ENCODE peak calls at places on chromosomes 4 and X, in nine cellular contexts. A is tibial artery, V is fibroblast of lung, R is Calu3, Z is testis, K is GM20000, U is Peyer's patch, J is ovary, C is LNCaP clone FGC. Q is an unnamed sample.

GRCh38 chr4:78645853-78646757 is 94.5 kb downstream of the ANXA3 start:
- DNase-seq in A (peak; percentile 91), V (peak; percentile 95), R (no peak), Z (peak; percentile 81), K (no peak), U (no peak), J (peak; percentile 67), C (peak; percentile 86), Q (peak; percentile 66)

GRCh38 chr4:13530823-13531608 is 13.3 kb downstream of the NKX3-2 start:
- DNase-seq in A (no peak), V (no peak), R (no peak), Z (no peak), K (peak; percentile 27), U (no peak), J (no peak), C (no peak), Q (no peak)

GRCh38 chrX:129717902-129718301 is 20.9 kb upstream of the XPNPEP2 start:
- DNase-seq in A (peak; percentile 81), V (peak; percentile 87), R (no peak), Z (no peak), K (no peak), U (no peak), J (peak; percentile 35), C (no peak), Q (no peak)

GRCh38 chr4:171929477-171929876 is 116.3 kb downstream of the GALNTL6 start:
- DNase-seq in A (no peak), V (no peak), R (no peak), Z (no peak), K (no peak), U (no peak), J (no peak), C (no peak), Q (no peak)

GRCh38 chr4:154073107-154073817 is 284.4 kb upstream of the SFRP2 start:
- DNase-seq in A (no peak), V (peak; percentile 69), R (peak; percentile 3), Z (no peak), K (no peak), U (no peak), J (no peak), C (no peak), Q (peak; percentile 60)

GRCh38 chrX:39869846-39870601 is 227.7 kb downstream of the BCOR start:
- DNase-seq in A (no peak), V (peak; percentile 72), R (peak; percentile 35), Z (no peak), K (no peak), U (no peak), J (no peak), C (no peak), Q (peak; percentile 57)

GRCh38 chr4:151652841-151653547 is 107.8 kb downstream of the GATB start:
- DNase-seq in A (no peak), V (peak; percentile 25), R (no peak), Z (no peak), K (no peak), U (no peak), J (no peak), C (no peak), Q (no peak)

GRCh38 chr4:66688674-66689073 is 856.6 kb downstream of the CENPC start:
- DNase-seq in A (no peak), V (peak; percentile 53), R (no peak), Z (no peak), K (no peak), U (no peak), J (no peak), C (peak; percentile 32), Q (peak; percentile 17)

DNA sequence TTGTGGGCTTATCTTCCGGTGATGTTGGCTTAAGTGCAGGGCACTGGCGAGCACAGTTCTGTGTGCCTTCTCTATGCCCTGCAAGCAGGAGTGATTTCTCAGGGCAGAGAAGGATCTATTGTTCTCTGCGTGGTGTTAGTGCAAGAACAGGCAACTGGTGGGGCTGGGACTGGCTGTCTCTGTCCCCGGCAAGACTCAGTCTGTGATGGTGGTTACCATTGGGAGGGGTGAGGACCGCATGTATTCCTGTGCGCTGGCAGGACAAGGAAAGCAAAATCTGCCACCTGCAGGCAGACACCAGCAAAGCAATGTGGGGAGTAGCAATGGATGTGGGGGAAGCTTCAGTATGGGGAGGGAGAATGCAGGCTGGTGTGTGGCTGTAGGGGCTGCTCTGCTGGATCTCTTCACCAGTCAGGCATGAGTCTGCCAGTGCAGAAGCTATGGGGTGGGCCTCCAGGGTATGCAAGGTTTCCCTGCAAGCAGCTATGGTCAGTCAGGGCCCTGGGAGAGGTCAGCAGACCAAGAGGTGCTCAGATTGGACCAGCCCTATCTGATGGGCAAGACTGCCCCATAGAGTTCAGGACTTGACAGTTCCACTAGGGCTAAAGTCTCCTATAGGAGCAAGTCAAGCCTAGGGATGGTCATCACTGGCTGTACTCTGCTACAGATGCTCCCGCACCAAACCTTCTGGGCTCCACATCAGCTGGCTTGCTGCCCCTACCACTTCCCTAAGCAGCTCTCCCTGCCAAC is 16.8 kb downstream of the PF4 start:
- DNase-seq in A (no peak), V (no peak), R (peak; percentile 24), Z (peak; percentile 21), K (no peak), U (peak; percentile 56), J (no peak), C (no peak), Q (no peak)
- TF ChIP-seq CTCF in A (no peak), V (peak; percentile 22), R (peak; percentile 23), Z (no peak), K (no peak), U (no peak), J (no peak), C (peak; percentile 58), Q (no peak)

DNA sequence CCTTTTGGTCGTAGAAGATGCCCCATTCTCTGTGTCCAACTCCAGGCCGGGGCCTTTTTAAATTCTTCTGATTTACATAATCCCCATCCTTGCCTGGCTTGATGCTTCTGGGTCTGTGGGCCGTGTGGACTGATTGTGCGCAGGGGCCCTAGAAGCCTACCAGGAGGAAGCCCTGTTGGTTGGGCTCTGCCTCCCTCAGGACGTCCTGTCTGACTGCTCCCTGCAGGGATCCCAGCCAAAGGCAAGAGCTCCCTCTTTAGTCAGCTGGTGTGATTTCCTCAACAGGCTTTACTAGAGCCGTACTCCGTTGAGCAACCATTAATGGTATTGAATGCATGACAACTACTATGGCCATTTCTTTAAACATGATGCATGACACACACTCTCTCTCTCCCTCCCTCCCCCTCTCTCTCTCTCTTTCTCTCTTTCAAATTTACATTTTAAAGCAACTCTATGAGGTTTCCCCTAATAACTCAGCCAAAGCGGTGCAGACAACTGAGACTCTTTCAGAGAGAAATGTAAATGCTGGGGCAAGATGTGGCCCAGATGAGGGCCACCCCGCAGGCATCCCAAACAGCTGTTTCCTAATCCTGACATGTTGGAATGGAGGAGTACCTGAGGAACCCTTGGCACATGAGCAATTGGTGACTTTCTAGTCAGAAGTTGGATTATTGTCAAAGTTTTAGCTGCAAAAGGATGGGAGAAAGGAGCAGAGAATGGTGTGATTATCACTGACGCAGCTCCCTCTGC is 117.3 kb downstream of the DRD5 start:
- DNase-seq in A (no peak), V (no peak), R (peak; percentile 18), Z (peak; percentile 74), K (peak; percentile 34), U (no peak), J (no peak), C (peak; percentile 39), Q (peak; percentile 3)
- TF ChIP-seq CTCF in A (no peak), V (peak; percentile 3), R (no peak), Z (no peak), K (no peak), U (no peak), J (no peak), C (peak; percentile 83), Q (no peak)

GRCh38 chrX:122783918-122784317 is 400.2 kb upstream of the GRIA3 start:
- DNase-seq in A (no peak), V (no peak), R (no peak), Z (no peak), K (no peak), U (no peak), J (no peak), C (no peak), Q (no peak)
- TF ChIP-seq CTCF in A (no peak), V (no peak), R (no peak), Z (no peak), K (no peak), U (no peak), J (no peak), C (no peak), Q (no peak)

DNA sequence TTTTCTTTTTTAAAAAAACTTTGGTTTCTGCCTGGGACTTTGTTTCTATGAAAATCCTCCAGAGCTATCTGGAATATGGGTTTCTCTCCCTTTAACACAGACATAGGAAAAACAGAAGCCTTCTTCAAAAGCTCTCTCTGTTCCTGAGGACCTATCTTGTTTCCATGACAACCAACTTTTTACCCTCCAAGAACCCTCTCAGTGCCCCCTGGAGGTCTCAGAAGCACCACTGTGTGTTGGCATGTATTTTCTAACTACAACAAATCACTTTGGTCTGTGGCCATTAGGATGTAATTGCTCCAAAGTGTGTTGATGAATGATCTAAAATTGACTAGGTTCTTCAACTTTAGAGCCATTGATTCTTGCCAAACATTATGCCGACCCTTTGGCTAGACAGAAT is 1331.6 kb downstream of the ADGRL3 start:
- DNase-seq in A (no peak), V (no peak), R (no peak), Z (no peak), K (no peak), U (no peak), J (no peak), C (no peak), Q (no peak)
- TF ChIP-seq CTCF in A (no peak), V (no peak), R (no peak), Z (no peak), K (no peak), U (no peak), J (no peak), C (no peak), Q (no peak)

GRCh38 chrX:53045002-53045401 is 3.6 kb upstream of the GPR173 start:
- DNase-seq in A (no peak), V (no peak), R (no peak), Z (no peak), K (no peak), U (no peak), J (no peak), C (peak; percentile 2), Q (no peak)

GRCh38 chrX:53050841-53051240 is 2.3 kb downstream of the GPR173 start:
- DNase-seq in A (no peak), V (peak; percentile 57), R (no peak), Z (no peak), K (no peak), U (no peak), J (no peak), C (no peak), Q (no peak)

GRCh38 chrX:53048169-53049126 is at the start of gene GPR173:
- DNase-seq in A (peak; percentile 78), V (peak; percentile 81), R (no peak), Z (peak; percentile 26), K (no peak), U (peak; percentile 56), J (peak; percentile 67), C (no peak), Q (no peak)

GRCh38 chrX:53049127-53049517 is 533 bp downstream of the GPR173 start:
- DNase-seq in A (no peak), V (no peak), R (no peak), Z (no peak), K (no peak), U (no peak), J (no peak), C (no peak), Q (no peak)

GRCh38 chrX:53047228-53047627 is 1.4 kb upstream of the GPR173 start:
- DNase-seq in A (no peak), V (no peak), R (no peak), Z (no peak), K (no peak), U (no peak), J (no peak), C (no peak), Q (no peak)
- TF ChIP-seq CTCF in A (no peak), V (peak; percentile 25), R (no peak), Z (no peak), K (no peak), U (no peak), J (no peak), C (no peak), Q (no peak)

GRCh38 chr4:8410641-8411271 is 29.8 kb downstream of the ACOX3 start:
- DNase-seq in A (peak; percentile 77), V (peak; percentile 40), R (peak; percentile 55), Z (peak; percentile 77), K (no peak), U (peak; percentile 71), J (peak; percentile 74), C (peak; percentile 65), Q (peak; percentile 55)
- TF ChIP-seq CTCF in A (no peak), V (peak; percentile 18), R (no peak), Z (no peak), K (no peak), U (no peak), J (peak; percentile 33), C (peak; percentile 67), Q (peak; percentile 19)

Q was measured in RWPE1.